ENCODE peak calls at places on chromosomes 1 and 21, in four cellular contexts. X is PC-3, P is GM23338, I is mammary epithelial cell. S is an unnamed sample. For H3K4me1, the result is how much of the 10 kb centered on the place peaks cover.

GRCh38 chr1:230476622-230477003 is 50.5 kb upstream of the PGBD5 start:
- DNase-seq in X (no peak), P (no peak), I (no peak), S (no peak)

GRCh38 chr1:28510350-28511223 is 4.7 kb downstream of the RCC1 start:
- DNase-seq in X (peak), P (peak), I (peak), S (peak)

GRCh38 chr1:9766759-9767442 is 56.9 kb downstream of the CLSTN1 start:
- DNase-seq in X (peak), P (no peak), I (peak), S (peak)

GRCh38 chr1:246219508-246220030 is 287.5 kb downstream of the SMYD3 start:
- DNase-seq in X (peak), P (peak), I (peak), S (no peak)

GRCh38 chr21:38460171-38460742 is 38.0 kb downstream of the ERG start:
- DNase-seq in X (peak), P (no peak), I (peak), S (no peak)

GRCh38 chr21:43881283-43881682 is 16.3 kb downstream of the AGPAT3 start:
- DNase-seq in X (no peak), P (no peak), I (no peak), S (no peak)

GRCh38 chr1:11550664-11551283 is 71.8 kb downstream of the DISP3 start:
- DNase-seq in X (peak), P (peak), I (peak), S (peak)

GRCh38 chr1:162696286-162696862 is 64.1 kb downstream of the DDR2 start:
- DNase-seq in X (peak), P (peak), I (peak), S (peak)

GRCh38 chr1:230992100-230992774 is 13.3 kb downstream of the ARV1 start:
- DNase-seq in X (peak), P (no peak), I (no peak), S (no peak)

GRCh38 chr1:235022341-235023196 is 106.1 kb downstream of the TOMM20 start:
- DNase-seq in X (no peak), P (no peak), I (no peak), S (no peak)

GRCh38 chr1:100538935-100539835 is 1.2 kb downstream of the GPR88 start:
- DNase-seq in X (peak), P (peak), I (peak), S (peak)

GRCh38 chr1:54220004-54220811 is 20.2 kb downstream of the MRPL37 start:
- DNase-seq in X (no peak), P (no peak), I (no peak), S (no peak)

GRCh38 chr1:211135342-211135950 is 1.5 kb upstream of the KCNH1 start:
- DNase-seq in X (peak), P (peak), I (peak), S (peak)

GRCh38 chr1:153647375-153647714 is 11.2 kb upstream of the SNAPIN start:
- DNase-seq in X (no peak), P (peak), I (no peak), S (no peak)

GRCh38 chr21:45576838-45577737 is 34.8 kb upstream of the SLC19A1 start:
- DNase-seq in X (no peak), P (no peak), I (no peak), S (no peak)

GRCh38 chr1:116628448-116628847 is 39.1 kb downstream of the IGSF3 start:
- DNase-seq in X (no peak), P (no peak), I (no peak), S (no peak)

GRCh38 chr1:234699795-234700665 is 90.1 kb upstream of the IRF2BP2 start:
- DNase-seq in X (no peak), P (no peak), I (peak), S (peak)

GRCh38 chr1:178955391-178955954 is 70.2 kb upstream of the FAM20B start:
- DNase-seq in X (no peak), P (no peak), I (no peak), S (no peak)

GRCh38 chr1:150576794-150577556 is 2.4 kb downstream of the MCL1 start:
- DNase-seq in X (peak), P (peak), I (no peak), S (no peak)

GRCh38 chr1:61450454-61451213 is 274.3 kb downstream of the TM2D1 start:
- DNase-seq in X (peak), P (no peak), I (no peak), S (no peak)

GRCh38 chr1:179121159-179121938 is 39.5 kb downstream of the TOR3A start:
- DNase-seq in X (peak), P (peak), I (no peak), S (peak)

GRCh38 chr1:226553594-226554279 is 5.2 kb downstream of the STUM start:
- DNase-seq in X (no peak), P (no peak), I (no peak), S (no peak)

GRCh38 chr1:235841938-235842545 is 24.7 kb downstream of the LYST start:
- DNase-seq in X (no peak), P (no peak), I (no peak), S (no peak)

GRCh38 chr21:34009193-34009592 is 64.2 kb upstream of the MRPS6 start:
- DNase-seq in X (no peak), P (no peak), I (no peak), S (no peak)

GRCh38 chr1:153679337-153680119 is 1.0 kb downstream of the NPR1 start:
- DNase-seq in X (no peak), P (peak), I (no peak), S (no peak)

GRCh38 chr1:168053681-168054080 is 83.0 kb downstream of the GPR161 start:
- DNase-seq in X (no peak), P (peak), I (no peak), S (no peak)

GRCh38 chr1:59549067-59549837 is 252.4 kb downstream of the FGGY start:
- DNase-seq in X (no peak), P (no peak), I (no peak), S (no peak)

GRCh38 chr1:59541891-59542290 is 245.0 kb downstream of the FGGY start:
- DNase-seq in X (no peak), P (no peak), I (no peak), S (no peak)

GRCh38 chr1:59543211-59543668 is 246.3 kb downstream of the FGGY start:
- DNase-seq in X (no peak), P (no peak), I (no peak), S (no peak)

GRCh38 chr1:59544615-59545014 is 247.7 kb downstream of the FGGY start:
- DNase-seq in X (no peak), P (no peak), I (no peak), S (no peak)

GRCh38 chr1:59545830-59546229 is 248.9 kb downstream of the FGGY start:
- DNase-seq in X (no peak), P (no peak), I (no peak), S (no peak)
- H3K4me1 ChIP-seq in X (under half), P (under half), I (under half), S (under half)

GRCh38 chr1:219172821-219173220 is 857 bp upstream of the LYPLAL1 start:
- DNase-seq in X (no peak), P (no peak), I (no peak), S (no peak)

GRCh38 chr1:219171192-219171935 is 2.3 kb upstream of the LYPLAL1 start:
- DNase-seq in X (peak), P (no peak), I (no peak), S (no peak)

GRCh38 chr1:219174672-219175564 is 1.2 kb downstream of the LYPLAL1 start:
- DNase-seq in X (peak), P (peak), I (peak), S (peak)

GRCh38 chr1:219173758-219174671 is at the start of gene LYPLAL1:
- DNase-seq in X (peak), P (peak), I (peak), S (peak)

GRCh38 chr1:219173434-219173757 is 282 bp upstream of the LYPLAL1 start:
- DNase-seq in X (no peak), P (no peak), I (no peak), S (no peak)
- H3K27ac ChIP-seq in X (no peak), P (no peak), I (peak), S (peak)

GRCh38 chr1:186680031-186681012 is at the start of gene PTGS2:
- DNase-seq in X (peak), P (peak), I (peak), S (peak)
- TF ChIP-seq EZH2 in X (no peak), P (no peak), I (no peak), S (no peak)

GRCh38 chr1:32873484-32873883 is 2.8 kb upstream of the FNDC5 start:
- DNase-seq in X (no peak), P (no peak), I (no peak), S (no peak)

GRCh38 chr1:32871364-32872188 is 864 bp upstream of the FNDC5 start:
- DNase-seq in X (no peak), P (peak), I (no peak), S (peak)

GRCh38 chr1:32869844-32870614 is 683 bp downstream of the FNDC5 start:
- DNase-seq in X (no peak), P (no peak), I (no peak), S (no peak)

GRCh38 chr1:32870615-32871363 is at the start of gene FNDC5:
- DNase-seq in X (no peak), P (peak), I (no peak), S (peak)

GRCh38 chr1:32872189-32872898 is 1.6 kb upstream of the FNDC5 start:
- DNase-seq in X (peak), P (peak), I (no peak), S (peak)
- H3K4me1 ChIP-seq in X (under half), P (under half), I (under half), S (under half)

GRCh38 chr1:66276229-66276628 is 257.7 kb upstream of the SGIP1 start:
- DNase-seq in X (no peak), P (no peak), I (no peak), S (no peak)

GRCh38 chr1:66273674-66274073 is 260.3 kb upstream of the SGIP1 start:
- DNase-seq in X (no peak), P (no peak), I (no peak), S (no peak)

GRCh38 chr1:66275083-66275482 is 258.9 kb upstream of the SGIP1 start:
- DNase-seq in X (no peak), P (no peak), I (peak), S (no peak)

GRCh38 chr1:66275601-66276023 is 258.3 kb upstream of the SGIP1 start:
- DNase-seq in X (no peak), P (no peak), I (no peak), S (no peak)

DNA sequence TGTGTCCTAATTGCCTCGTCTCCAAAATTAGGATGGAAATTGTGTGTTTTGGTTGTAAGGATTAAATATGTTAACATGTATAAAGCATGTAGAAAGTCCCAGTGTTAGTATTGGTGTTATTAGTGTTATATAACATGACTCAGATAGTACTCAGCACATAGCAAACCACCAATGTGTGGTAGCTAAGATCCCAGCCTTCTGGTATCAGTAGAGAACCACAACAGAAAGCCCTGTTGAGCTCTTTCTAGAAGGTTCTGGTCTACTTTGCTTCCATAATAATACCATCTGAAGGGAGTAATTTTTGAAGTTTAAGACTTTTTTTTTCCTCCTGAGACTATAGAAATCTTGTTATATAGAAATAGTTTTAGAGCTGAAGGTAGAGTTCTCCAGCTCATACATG is 259.3 kb upstream of the SGIP1 start:
- DNase-seq in X (peak), P (no peak), I (peak), S (no peak)
- H3K27ac ChIP-seq in X (peak), P (no peak), I (no peak), S (no peak)

DNA sequence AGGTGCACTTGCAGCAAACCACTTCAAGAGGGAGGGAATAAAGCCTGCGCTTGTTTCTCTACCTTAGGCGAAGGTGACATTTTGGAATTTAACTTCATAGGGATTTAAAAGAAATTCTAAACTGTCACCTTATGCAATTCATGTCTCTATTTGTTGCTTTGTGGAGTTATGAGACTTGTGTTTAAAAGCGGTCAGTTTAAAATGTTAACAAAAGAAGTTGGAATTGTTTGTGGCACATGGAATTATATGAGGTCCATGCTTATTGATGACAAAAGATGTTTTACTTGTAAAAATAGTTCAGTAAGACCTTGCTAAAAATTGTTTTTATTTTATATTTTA is 15.8 kb downstream of the NR5A2 start:
- DNase-seq in X (no peak), P (no peak), I (no peak), S (no peak)
- TF ChIP-seq EZH2 in X (no peak), P (no peak), I (no peak), S (no peak)

GRCh38 chr1:154746620-154747299 is 123.3 kb downstream of the KCNN3 start:
- DNase-seq in X (no peak), P (no peak), I (no peak), S (peak)
- H3K4me1 ChIP-seq in X (under half), P (under half), I (under half), S (under half)

GRCh38 chr1:55725378-55725777 is 510.2 kb upstream of the USP24 start:
- DNase-seq in X (peak), P (no peak), I (peak), S (no peak)

GRCh38 chr1:55727010-55727409 is 511.8 kb upstream of the USP24 start:
- DNase-seq in X (peak), P (no peak), I (peak), S (no peak)

GRCh38 chr1:55723001-55723400 is 507.8 kb upstream of the USP24 start:
- DNase-seq in X (no peak), P (no peak), I (no peak), S (no peak)

GRCh38 chr1:55720243-55720642 is 505.1 kb upstream of the USP24 start:
- DNase-seq in X (no peak), P (no peak), I (no peak), S (no peak)

GRCh38 chr1:55724551-55725325 is 509.6 kb upstream of the USP24 start:
- DNase-seq in X (peak), P (no peak), I (no peak), S (no peak)
- H3K27ac ChIP-seq in X (peak), P (no peak), I (no peak), S (no peak)

GRCh38 chr21:36159356-36159921 is 2.8 kb downstream of the DOP1B start:
- DNase-seq in X (no peak), P (no peak), I (no peak), S (no peak)

GRCh38 chr21:36156815-36157670 is at the start of gene DOP1B:
- DNase-seq in X (peak), P (peak), I (no peak), S (peak)

GRCh38 chr21:36160850-36161178 is 4.2 kb downstream of the DOP1B start:
- DNase-seq in X (no peak), P (no peak), I (no peak), S (no peak)

GRCh38 chr21:36156339-36156814 is 247 bp upstream of the DOP1B start:
- DNase-seq in X (peak), P (peak), I (peak), S (peak)

GRCh38 chr21:36155603-36156338 is 853 bp upstream of the DOP1B start:
- DNase-seq in X (peak), P (peak), I (peak), S (no peak)
- TF ChIP-seq EZH2 in X (no peak), P (no peak), I (no peak), S (no peak)

GRCh38 chr1:156123356-156124196 is 9.1 kb downstream of the LMNA start:
- DNase-seq in X (peak), P (peak), I (peak), S (peak)
- H3K4me1 ChIP-seq in X (half or more), P (under half), I (half or more), S (half or more)

S was measured in A673.